ENCODE peak calls at places on chromosomes 11 and 22, in eight cellular contexts. One of them, this sample, is unnamed.
A peak's percentile ranks its signal among the peaks of the same experiment; 100 is the strongest.

GRCh38 chr11:57425565-57426438 is 1.1 kb downstream of the SLC43A3 start:
- DNase-seq in GM20000: no peak
- DNase-seq in hypothalamus: peak; percentile 24
- DNase-seq in transverse colon: peak; percentile 51
- DNase-seq in ACHN: no peak
- DNase-seq in AG08395: peak; percentile 55
- DNase-seq in GM19239: no peak
- DNase-seq in nephron progenitor cell: no peak
- DNase-seq in this sample: peak; percentile 47

GRCh38 chr11:118845369-118845768 is 38.3 kb upstream of the CXCR5 start:
- DNase-seq in GM20000: peak; percentile 45
- DNase-seq in ACHN: no peak
- DNase-seq in GM19239: no peak
- DNase-seq in AG08395: peak; percentile 22
- DNase-seq in nephron progenitor cell: no peak
- DNase-seq in transverse colon: no peak
- DNase-seq in hypothalamus: no peak
- DNase-seq in this sample: peak; percentile 65

GRCh38 chr11:31542862-31543261 is 33.3 kb downstream of the ELP4 start:
- DNase-seq in AG08395: no peak
- DNase-seq in transverse colon: no peak
- DNase-seq in ACHN: no peak
- DNase-seq in GM19239: no peak
- DNase-seq in GM20000: no peak
- DNase-seq in hypothalamus: no peak
- DNase-seq in nephron progenitor cell: no peak
- DNase-seq in this sample: no peak

GRCh38 chr11:2780850-2781412 is 81.1 kb upstream of the KCNQ1OT1 start:
- DNase-seq in AG08395: no peak
- DNase-seq in nephron progenitor cell: no peak
- DNase-seq in GM20000: no peak
- DNase-seq in hypothalamus: no peak
- DNase-seq in transverse colon: peak; percentile 2
- DNase-seq in GM19239: no peak
- DNase-seq in ACHN: no peak
- DNase-seq in this sample: no peak

GRCh38 chr11:120546312-120547205 is 35.0 kb downstream of the GRIK4 start:
- DNase-seq in GM19239: no peak
- DNase-seq in GM20000: no peak
- DNase-seq in ACHN: peak; percentile 84
- DNase-seq in AG08395: peak; percentile 95
- DNase-seq in hypothalamus: no peak
- DNase-seq in transverse colon: peak; percentile 24
- DNase-seq in nephron progenitor cell: peak; percentile 54
- DNase-seq in this sample: peak; percentile 98

GRCh38 chr11:70364745-70365535 is 33.4 kb upstream of the CTTN start:
- DNase-seq in transverse colon: no peak
- DNase-seq in ACHN: no peak
- DNase-seq in AG08395: no peak
- DNase-seq in GM20000: no peak
- DNase-seq in nephron progenitor cell: no peak
- DNase-seq in GM19239: no peak
- DNase-seq in hypothalamus: no peak
- DNase-seq in this sample: no peak

GRCh38 chr11:118342503-118343161 is at the start of gene CD3D:
- DNase-seq in GM20000: no peak
- DNase-seq in ACHN: no peak
- DNase-seq in hypothalamus: no peak
- DNase-seq in nephron progenitor cell: no peak
- DNase-seq in transverse colon: no peak
- DNase-seq in AG08395: no peak
- DNase-seq in GM19239: no peak
- DNase-seq in this sample: no peak

GRCh38 chr11:67409261-67409666 is 5.4 kb downstream of the TBC1D10C start:
- DNase-seq in hypothalamus: no peak
- DNase-seq in transverse colon: peak; percentile 77
- DNase-seq in GM19239: peak; percentile 88
- DNase-seq in ACHN: no peak
- DNase-seq in AG08395: no peak
- DNase-seq in GM20000: peak; percentile 82
- DNase-seq in nephron progenitor cell: no peak
- DNase-seq in this sample: no peak

GRCh38 chr11:114915871-114916270 is 237.5 kb downstream of the NXPE2 start:
- DNase-seq in ACHN: no peak
- DNase-seq in AG08395: no peak
- DNase-seq in nephron progenitor cell: no peak
- DNase-seq in transverse colon: no peak
- DNase-seq in GM20000: no peak
- DNase-seq in hypothalamus: no peak
- DNase-seq in GM19239: no peak
- DNase-seq in this sample: no peak

GRCh38 chr11:120747801-120748484 is 236.4 kb downstream of the GRIK4 start:
- DNase-seq in transverse colon: no peak
- DNase-seq in ACHN: no peak
- DNase-seq in AG08395: no peak
- DNase-seq in hypothalamus: no peak
- DNase-seq in GM19239: no peak
- DNase-seq in GM20000: no peak
- DNase-seq in nephron progenitor cell: no peak
- DNase-seq in this sample: no peak

GRCh38 chr22:23784215-23784732 is 2.5 kb upstream of the SMARCB1 start:
- DNase-seq in ACHN: no peak
- DNase-seq in AG08395: peak; percentile 19
- DNase-seq in GM20000: no peak
- DNase-seq in transverse colon: peak; percentile 63
- DNase-seq in nephron progenitor cell: no peak
- DNase-seq in hypothalamus: no peak
- DNase-seq in GM19239: no peak
- DNase-seq in this sample: peak; percentile 82

GRCh38 chr11:2525166-2525861 is 80.5 kb downstream of the KCNQ1 start:
- DNase-seq in GM19239: no peak
- DNase-seq in AG08395: no peak
- DNase-seq in nephron progenitor cell: peak; percentile 4
- DNase-seq in ACHN: no peak
- DNase-seq in GM20000: no peak
- DNase-seq in transverse colon: peak; percentile 9
- DNase-seq in hypothalamus: no peak
- DNase-seq in this sample: no peak

GRCh38 chr11:68584097-68584496 is 100.2 kb upstream of the GAL start:
- DNase-seq in GM20000: peak; percentile 45
- DNase-seq in GM19239: peak; percentile 20
- DNase-seq in nephron progenitor cell: peak; percentile 72
- DNase-seq in transverse colon: peak; percentile 40
- DNase-seq in hypothalamus: no peak
- DNase-seq in AG08395: no peak
- DNase-seq in ACHN: peak; percentile 57
- DNase-seq in this sample: peak; percentile 19

GRCh38 chr11:76232026-76232665 is 25.8 kb upstream of the WNT11 start:
- DNase-seq in nephron progenitor cell: no peak
- DNase-seq in transverse colon: peak; percentile 23
- DNase-seq in hypothalamus: no peak
- DNase-seq in ACHN: no peak
- DNase-seq in GM19239: no peak
- DNase-seq in AG08395: no peak
- DNase-seq in GM20000: peak; percentile 75
- DNase-seq in this sample: no peak

GRCh38 chr11:130642994-130643393 is 194.5 kb downstream of the ADAMTS15 start:
- DNase-seq in AG08395: no peak
- DNase-seq in hypothalamus: no peak
- DNase-seq in GM20000: no peak
- DNase-seq in ACHN: no peak
- DNase-seq in GM19239: no peak
- DNase-seq in transverse colon: no peak
- DNase-seq in nephron progenitor cell: no peak
- DNase-seq in this sample: no peak

GRCh38 chr11:73838443-73839122 is 38.1 kb downstream of the COA4 start:
- DNase-seq in AG08395: peak; percentile 43
- DNase-seq in ACHN: peak; percentile 16
- DNase-seq in nephron progenitor cell: no peak
- DNase-seq in GM20000: no peak
- DNase-seq in transverse colon: no peak
- DNase-seq in GM19239: no peak
- DNase-seq in hypothalamus: no peak
- DNase-seq in this sample: peak; percentile 68

GRCh38 chr11:118790357-118791014 is 478 bp downstream of the DDX6 start:
- DNase-seq in AG08395: peak; percentile 46
- DNase-seq in ACHN: peak; percentile 40
- DNase-seq in hypothalamus: peak; percentile 71
- DNase-seq in GM19239: no peak
- DNase-seq in transverse colon: peak; percentile 71
- DNase-seq in GM20000: peak; percentile 67
- DNase-seq in nephron progenitor cell: peak; percentile 55
- DNase-seq in this sample: peak; percentile 66

GRCh38 chr11:640021-640706 is 3.1 kb downstream of the DRD4 start:
- DNase-seq in AG08395: no peak
- DNase-seq in transverse colon: no peak
- DNase-seq in ACHN: no peak
- DNase-seq in GM20000: no peak
- DNase-seq in GM19239: no peak
- DNase-seq in hypothalamus: no peak
- DNase-seq in nephron progenitor cell: no peak
- DNase-seq in this sample: no peak

GRCh38 chr11:36210529-36210928 is 78.7 kb downstream of the COMMD9 start:
- DNase-seq in GM20000: no peak
- DNase-seq in GM19239: no peak
- DNase-seq in ACHN: no peak
- DNase-seq in hypothalamus: no peak
- DNase-seq in nephron progenitor cell: no peak
- DNase-seq in AG08395: no peak
- DNase-seq in transverse colon: no peak
- DNase-seq in this sample: no peak

GRCh38 chr11:63993100-63993499 is 6.9 kb downstream of the OTUB1 start:
- DNase-seq in GM20000: no peak
- DNase-seq in nephron progenitor cell: no peak
- DNase-seq in AG08395: no peak
- DNase-seq in GM19239: no peak
- DNase-seq in ACHN: no peak
- DNase-seq in hypothalamus: no peak
- DNase-seq in transverse colon: no peak
- DNase-seq in this sample: no peak

GRCh38 chr11:99634581-99634980 is 613.8 kb downstream of the CNTN5 start:
- DNase-seq in GM19239: no peak
- DNase-seq in transverse colon: no peak
- DNase-seq in nephron progenitor cell: no peak
- DNase-seq in AG08395: no peak
- DNase-seq in hypothalamus: no peak
- DNase-seq in GM20000: no peak
- DNase-seq in ACHN: no peak
- DNase-seq in this sample: no peak

GRCh38 chr11:11979487-11980117 is 28.8 kb downstream of the DKK3 start:
- DNase-seq in hypothalamus: no peak
- DNase-seq in nephron progenitor cell: no peak
- DNase-seq in AG08395: peak; percentile 60
- DNase-seq in GM19239: no peak
- DNase-seq in ACHN: no peak
- DNase-seq in GM20000: no peak
- DNase-seq in transverse colon: no peak
- DNase-seq in this sample: peak; percentile 90

GRCh38 chr11:97615541-97615940 is 1225.7 kb downstream of the JRKL start:
- DNase-seq in nephron progenitor cell: no peak
- DNase-seq in AG08395: no peak
- DNase-seq in ACHN: no peak
- DNase-seq in hypothalamus: no peak
- DNase-seq in GM20000: no peak
- DNase-seq in transverse colon: no peak
- DNase-seq in GM19239: no peak
- DNase-seq in this sample: no peak

GRCh38 chr11:60750911-60751310 is 5.8 kb upstream of the MS4A15 start:
- DNase-seq in GM20000: no peak
- DNase-seq in ACHN: no peak
- DNase-seq in GM19239: no peak
- DNase-seq in hypothalamus: no peak
- DNase-seq in nephron progenitor cell: no peak
- DNase-seq in transverse colon: no peak
- DNase-seq in AG08395: no peak
- DNase-seq in this sample: no peak

GRCh38 chr11:66996609-66997273 is 21.6 kb downstream of the C11orf86 start:
- DNase-seq in ACHN: no peak
- DNase-seq in GM20000: no peak
- DNase-seq in AG08395: peak; percentile 59
- DNase-seq in nephron progenitor cell: no peak
- DNase-seq in GM19239: no peak
- DNase-seq in transverse colon: no peak
- DNase-seq in hypothalamus: no peak
- DNase-seq in this sample: peak; percentile 86

GRCh38 chr11:3867209-3868071 is 12.0 kb downstream of the STIM1 start:
- DNase-seq in hypothalamus: no peak
- DNase-seq in ACHN: no peak
- DNase-seq in GM19239: no peak
- DNase-seq in AG08395: no peak
- DNase-seq in nephron progenitor cell: no peak
- DNase-seq in transverse colon: no peak
- DNase-seq in GM20000: no peak
- DNase-seq in this sample: no peak

GRCh38 chr22:42376721-42377177 is 55.5 kb downstream of the NFAM1 start:
- DNase-seq in AG08395: peak; percentile 87
- DNase-seq in GM20000: no peak
- DNase-seq in transverse colon: peak; percentile 58
- DNase-seq in ACHN: no peak
- DNase-seq in hypothalamus: no peak
- DNase-seq in GM19239: no peak
- DNase-seq in nephron progenitor cell: peak; percentile 64
- DNase-seq in this sample: peak; percentile 70

GRCh38 chr11:61975638-61976419 is 8.4 kb upstream of the FTH1 start:
- DNase-seq in transverse colon: no peak
- DNase-seq in hypothalamus: no peak
- DNase-seq in ACHN: no peak
- DNase-seq in AG08395: peak; percentile 5
- DNase-seq in nephron progenitor cell: no peak
- DNase-seq in GM20000: no peak
- DNase-seq in GM19239: no peak
- DNase-seq in this sample: no peak

GRCh38 chr22:44192098-44192810 is 11.5 kb downstream of the PARVG start:
- DNase-seq in nephron progenitor cell: peak; percentile 70
- DNase-seq in AG08395: no peak
- DNase-seq in GM20000: no peak
- DNase-seq in hypothalamus: no peak
- DNase-seq in GM19239: no peak
- DNase-seq in transverse colon: no peak
- DNase-seq in ACHN: peak; percentile 18
- DNase-seq in this sample: peak; percentile 11

GRCh38 chr11:66747480-66747879 is 18.5 kb upstream of the SPTBN2 start:
- DNase-seq in transverse colon: no peak
- DNase-seq in ACHN: no peak
- DNase-seq in GM19239: no peak
- DNase-seq in hypothalamus: no peak
- DNase-seq in GM20000: no peak
- DNase-seq in nephron progenitor cell: no peak
- DNase-seq in AG08395: no peak
- DNase-seq in this sample: no peak

GRCh38 chr22:46148885-46149492 is 1.3 kb upstream of the PPARA start:
- DNase-seq in ACHN: no peak
- DNase-seq in AG08395: no peak
- DNase-seq in nephron progenitor cell: no peak
- DNase-seq in hypothalamus: no peak
- DNase-seq in GM19239: no peak
- DNase-seq in GM20000: no peak
- DNase-seq in transverse colon: peak; percentile 52
- DNase-seq in this sample: no peak

GRCh38 chr11:121298770-121299169 is 6.2 kb downstream of the SC5D start:
- DNase-seq in ACHN: no peak
- DNase-seq in nephron progenitor cell: no peak
- DNase-seq in AG08395: no peak
- DNase-seq in GM19239: no peak
- DNase-seq in transverse colon: no peak
- DNase-seq in hypothalamus: no peak
- DNase-seq in GM20000: no peak
- DNase-seq in this sample: no peak

GRCh38 chr22:20405291-20405930 is 11.5 kb downstream of the ZNF74 start:
- DNase-seq in ACHN: no peak
- DNase-seq in GM19239: no peak
- DNase-seq in GM20000: no peak
- DNase-seq in AG08395: no peak
- DNase-seq in hypothalamus: no peak
- DNase-seq in transverse colon: no peak
- DNase-seq in nephron progenitor cell: no peak
- DNase-seq in this sample: no peak

GRCh38 chr11:131745405-131745804 is 375.0 kb downstream of the NTM start:
- DNase-seq in GM20000: no peak
- DNase-seq in AG08395: peak; percentile 54
- DNase-seq in nephron progenitor cell: no peak
- DNase-seq in hypothalamus: no peak
- DNase-seq in transverse colon: no peak
- DNase-seq in GM19239: no peak
- DNase-seq in ACHN: no peak
- DNase-seq in this sample: peak; percentile 75